ENCODE peak calls at places on chromosomes 11 and 22, in seven cellular contexts. One of them, this sample, is unnamed.

GRCh38 chr11:2217211-2218081 is 45.8 kb upstream of the TH start:
- DNase-seq in nucleus accumbens: no peak
- DNase-seq in activated T-cell treated with anti-CD3 and anti-CD28 coated beads, Interleukin-2, amount 50 U/mL, for 1 hour: no peak
- DNase-seq in activated effector memory CD4-positive, alpha-beta T cell treated with Interleukin-2 at 50 U/mL for 16 hours: no peak
- DNase-seq in fibroblast of mammary gland: no peak
- DNase-seq in progenitor cell of endocrine pancreas: no peak
- DNase-seq in Caki2: no peak
- DNase-seq in this sample: peak

GRCh38 chr11:35487532-35488078 is 37.8 kb downstream of the PAMR1 start:
- DNase-seq in nucleus accumbens: no peak
- DNase-seq in activated T-cell treated with anti-CD3 and anti-CD28 coated beads, Interleukin-2, amount 50 U/mL, for 1 hour: no peak
- DNase-seq in activated effector memory CD4-positive, alpha-beta T cell treated with Interleukin-2 at 50 U/mL for 16 hours: no peak
- DNase-seq in fibroblast of mammary gland: peak
- DNase-seq in progenitor cell of endocrine pancreas: peak
- DNase-seq in Caki2: no peak
- DNase-seq in this sample: peak

GRCh38 chr11:4697583-4697982 is at the start of gene OR51E2:
- DNase-seq in nucleus accumbens: no peak
- DNase-seq in activated T-cell treated with anti-CD3 and anti-CD28 coated beads, Interleukin-2, amount 50 U/mL, for 1 hour: no peak
- DNase-seq in activated effector memory CD4-positive, alpha-beta T cell treated with Interleukin-2 at 50 U/mL for 16 hours: no peak
- DNase-seq in fibroblast of mammary gland: no peak
- DNase-seq in progenitor cell of endocrine pancreas: no peak
- DNase-seq in Caki2: no peak
- DNase-seq in this sample: no peak

GRCh38 chr11:70365536-70365912 is 32.8 kb upstream of the CTTN start:
- DNase-seq in nucleus accumbens: no peak
- DNase-seq in activated T-cell treated with anti-CD3 and anti-CD28 coated beads, Interleukin-2, amount 50 U/mL, for 1 hour: no peak
- DNase-seq in activated effector memory CD4-positive, alpha-beta T cell treated with Interleukin-2 at 50 U/mL for 16 hours: no peak
- DNase-seq in fibroblast of mammary gland: no peak
- DNase-seq in progenitor cell of endocrine pancreas: no peak
- DNase-seq in Caki2: no peak
- DNase-seq in this sample: no peak

GRCh38 chr22:39994566-39995345 is at the start of gene FAM83F:
- DNase-seq in nucleus accumbens: no peak
- DNase-seq in activated T-cell treated with anti-CD3 and anti-CD28 coated beads, Interleukin-2, amount 50 U/mL, for 1 hour: peak
- DNase-seq in activated effector memory CD4-positive, alpha-beta T cell treated with Interleukin-2 at 50 U/mL for 16 hours: no peak
- DNase-seq in fibroblast of mammary gland: no peak
- DNase-seq in progenitor cell of endocrine pancreas: peak
- DNase-seq in Caki2: no peak
- DNase-seq in this sample: peak

GRCh38 chr11:77842451-77843121 is 21.6 kb downstream of the AAMDC start:
- DNase-seq in nucleus accumbens: no peak
- DNase-seq in activated T-cell treated with anti-CD3 and anti-CD28 coated beads, Interleukin-2, amount 50 U/mL, for 1 hour: no peak
- DNase-seq in activated effector memory CD4-positive, alpha-beta T cell treated with Interleukin-2 at 50 U/mL for 16 hours: no peak
- DNase-seq in fibroblast of mammary gland: peak
- DNase-seq in progenitor cell of endocrine pancreas: no peak
- DNase-seq in Caki2: no peak
- DNase-seq in this sample: no peak

GRCh38 chr22:27336151-27337090 is 465.1 kb downstream of the MN1 start:
- DNase-seq in nucleus accumbens: no peak
- DNase-seq in activated T-cell treated with anti-CD3 and anti-CD28 coated beads, Interleukin-2, amount 50 U/mL, for 1 hour: no peak
- DNase-seq in activated effector memory CD4-positive, alpha-beta T cell treated with Interleukin-2 at 50 U/mL for 16 hours: no peak
- DNase-seq in fibroblast of mammary gland: no peak
- DNase-seq in progenitor cell of endocrine pancreas: no peak
- DNase-seq in Caki2: peak
- DNase-seq in this sample: no peak

GRCh38 chr22:32810241-32811133 is 9.0 kb downstream of the TIMP3 start:
- DNase-seq in nucleus accumbens: no peak
- DNase-seq in activated T-cell treated with anti-CD3 and anti-CD28 coated beads, Interleukin-2, amount 50 U/mL, for 1 hour: no peak
- DNase-seq in activated effector memory CD4-positive, alpha-beta T cell treated with Interleukin-2 at 50 U/mL for 16 hours: no peak
- DNase-seq in fibroblast of mammary gland: no peak
- DNase-seq in progenitor cell of endocrine pancreas: no peak
- DNase-seq in Caki2: no peak
- DNase-seq in this sample: no peak

GRCh38 chr11:67056640-67057409 is at the start of gene RHOD:
- DNase-seq in nucleus accumbens: no peak
- DNase-seq in activated T-cell treated with anti-CD3 and anti-CD28 coated beads, Interleukin-2, amount 50 U/mL, for 1 hour: peak
- DNase-seq in activated effector memory CD4-positive, alpha-beta T cell treated with Interleukin-2 at 50 U/mL for 16 hours: peak
- DNase-seq in fibroblast of mammary gland: no peak
- DNase-seq in progenitor cell of endocrine pancreas: peak
- DNase-seq in Caki2: no peak
- DNase-seq in this sample: peak

GRCh38 chr22:22752556-22753477 is 108.4 kb downstream of the GGTLC2 start:
- DNase-seq in nucleus accumbens: no peak
- DNase-seq in activated T-cell treated with anti-CD3 and anti-CD28 coated beads, Interleukin-2, amount 50 U/mL, for 1 hour: no peak
- DNase-seq in activated effector memory CD4-positive, alpha-beta T cell treated with Interleukin-2 at 50 U/mL for 16 hours: peak
- DNase-seq in fibroblast of mammary gland: peak
- DNase-seq in progenitor cell of endocrine pancreas: no peak
- DNase-seq in Caki2: no peak
- DNase-seq in this sample: peak

GRCh38 chr11:104319396-104319795 is 155.4 kb upstream of the PDGFD start:
- DNase-seq in nucleus accumbens: no peak
- DNase-seq in activated T-cell treated with anti-CD3 and anti-CD28 coated beads, Interleukin-2, amount 50 U/mL, for 1 hour: no peak
- DNase-seq in activated effector memory CD4-positive, alpha-beta T cell treated with Interleukin-2 at 50 U/mL for 16 hours: no peak
- DNase-seq in fibroblast of mammary gland: no peak
- DNase-seq in progenitor cell of endocrine pancreas: no peak
- DNase-seq in Caki2: no peak
- DNase-seq in this sample: no peak

This sample was measured in body of pancreas.